ENCODE peak calls at places on chromosomes 5 and 9, in nine cellular contexts. B, X, K, W, P, R, I, S and C are unnamed samples.

GRCh38 chr5:96752341-96753016 is 55.3 kb downstream of the ERAP1 start:
- DNase-seq in B (no peak), X (peak; percentile 69), K (peak; percentile 63), W (no peak), P (no peak), R (no peak), I (no peak), S (peak; percentile 70), C (peak; percentile 13)

GRCh38 chr5:65037845-65038815 is 269.4 kb downstream of the CWC27 start:
- DNase-seq in B (no peak), X (no peak), K (peak; percentile 62), W (no peak), P (no peak), R (no peak), I (no peak), S (no peak), C (no peak)

GRCh38 chr5:6943197-6943596 is 230.0 kb downstream of the TENT4A start:
- DNase-seq in B (no peak), X (no peak), K (no peak), W (no peak), P (no peak), R (no peak), I (no peak), S (no peak), C (no peak)

GRCh38 chr5:143086851-143087637 is 316.4 kb downstream of the NR3C1 start:
- DNase-seq in B (no peak), X (peak; percentile 44), K (peak; percentile 70), W (no peak), P (no peak), R (no peak), I (no peak), S (peak; percentile 89), C (peak; percentile 80)

GRCh38 chr9:101796044-101796443 is 57.6 kb upstream of the GRIN3A start:
- DNase-seq in B (no peak), X (no peak), K (no peak), W (no peak), P (no peak), R (no peak), I (no peak), S (no peak), C (no peak)

GRCh38 chr5:123142206-123142915 is 53.3 kb downstream of the PRDM6 start:
- DNase-seq in B (no peak), X (no peak), K (no peak), W (no peak), P (no peak), R (no peak), I (no peak), S (no peak), C (no peak)

GRCh38 chr5:146541956-146542849 is 26.2 kb upstream of the GPR151 start:
- DNase-seq in B (peak; percentile 54), X (peak; percentile 47), K (peak; percentile 70), W (peak; percentile 81), P (peak; percentile 28), R (no peak), I (peak; percentile 74), S (peak; percentile 59), C (no peak)

GRCh38 chr9:72855321-72855720 is 97.5 kb downstream of the ALDH1A1 start:
- DNase-seq in B (no peak), X (no peak), K (no peak), W (no peak), P (no peak), R (no peak), I (no peak), S (no peak), C (no peak)

GRCh38 chr9:74861773-74862172 is 25.9 kb downstream of the TRPM6 start:
- DNase-seq in B (no peak), X (no peak), K (no peak), W (no peak), P (no peak), R (no peak), I (no peak), S (peak; percentile 13), C (no peak)

GRCh38 chr9:135969064-135969683 is 8.0 kb upstream of the UBAC1 start:
- DNase-seq in B (no peak), X (peak; percentile 22), K (no peak), W (no peak), P (no peak), R (no peak), I (no peak), S (peak; percentile 34), C (no peak)

GRCh38 chr5:6712582-6713273 is 504 bp upstream of the TENT4A start:
- DNase-seq in B (peak; percentile 97), X (peak; percentile 94), K (peak; percentile 98), W (peak; percentile 98), P (peak; percentile 89), R (peak; percentile 72), I (peak; percentile 95), S (peak; percentile 97), C (peak; percentile 75)

GRCh38 chr5:90020575-90021535 is 388.7 kb downstream of the CETN3 start:
- DNase-seq in B (no peak), X (peak; percentile 58), K (peak; percentile 36), W (no peak), P (no peak), R (peak; percentile 87), I (no peak), S (peak; percentile 69), C (no peak)

DNA sequence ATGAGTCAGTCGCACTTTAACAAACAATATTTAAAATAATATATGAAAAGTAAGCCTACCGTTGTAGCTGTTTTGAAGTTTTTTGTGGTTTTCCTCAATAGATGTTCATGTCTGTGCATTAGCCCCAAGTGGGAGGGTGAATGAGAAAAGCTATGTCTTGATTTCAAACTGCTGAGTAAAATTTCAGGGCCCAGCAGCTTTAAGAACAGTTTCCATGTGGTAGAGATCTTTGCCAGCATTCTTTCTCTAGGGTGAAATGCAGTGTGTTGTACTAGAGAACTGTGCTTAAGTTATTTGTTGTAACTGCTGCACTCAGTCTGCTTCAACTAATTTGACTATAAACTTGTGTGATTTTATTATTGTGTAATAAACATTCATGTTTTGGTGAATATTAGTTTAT is at the start of gene OGN:
- DNase-seq in B (no peak), X (peak; percentile 47), K (no peak), W (no peak), P (no peak), R (no peak), I (no peak), S (no peak), C (no peak)
- H3K4me3 ChIP-seq in B (peak within 1 kb of the TSS; percentile 41), X (no peak within 1 kb of the TSS), K (no peak within 1 kb of the TSS), W (no peak within 1 kb of the TSS), P (no peak within 1 kb of the TSS), R (no peak within 1 kb of the TSS), I (peak within 1 kb of the TSS; percentile 14), S (no peak within 1 kb of the TSS), C (no peak within 1 kb of the TSS)

GRCh38 chr5:153445875-153446567 is 44.4 kb upstream of the GRIA1 start:
- DNase-seq in B (no peak), X (no peak), K (peak; percentile 14), W (no peak), P (no peak), R (no peak), I (peak; percentile 53), S (peak; percentile 71), C (no peak)
- TF ChIP-seq CTCF in B (no peak), X (no peak), K (no peak), W (no peak), P (no peak), R (no peak), I (no peak), S (no peak), C (no peak)

GRCh38 chr5:151683444-151683843 is 3.3 kb downstream of the SPARC start:
- DNase-seq in B (no peak), X (no peak), K (no peak), W (no peak), P (no peak), R (no peak), I (no peak), S (no peak), C (no peak)
- H3K4me3 ChIP-seq in B (peak overlapping the region; percentile 78), X (peak overlapping the region; percentile 84), K (no peak overlapping the region), W (peak overlapping the region; percentile 56), P (peak overlapping the region; percentile 66), R (no peak overlapping the region), I (peak overlapping the region; percentile 61), S (peak overlapping the region; percentile 84), C (peak overlapping the region; percentile 83)

DNA sequence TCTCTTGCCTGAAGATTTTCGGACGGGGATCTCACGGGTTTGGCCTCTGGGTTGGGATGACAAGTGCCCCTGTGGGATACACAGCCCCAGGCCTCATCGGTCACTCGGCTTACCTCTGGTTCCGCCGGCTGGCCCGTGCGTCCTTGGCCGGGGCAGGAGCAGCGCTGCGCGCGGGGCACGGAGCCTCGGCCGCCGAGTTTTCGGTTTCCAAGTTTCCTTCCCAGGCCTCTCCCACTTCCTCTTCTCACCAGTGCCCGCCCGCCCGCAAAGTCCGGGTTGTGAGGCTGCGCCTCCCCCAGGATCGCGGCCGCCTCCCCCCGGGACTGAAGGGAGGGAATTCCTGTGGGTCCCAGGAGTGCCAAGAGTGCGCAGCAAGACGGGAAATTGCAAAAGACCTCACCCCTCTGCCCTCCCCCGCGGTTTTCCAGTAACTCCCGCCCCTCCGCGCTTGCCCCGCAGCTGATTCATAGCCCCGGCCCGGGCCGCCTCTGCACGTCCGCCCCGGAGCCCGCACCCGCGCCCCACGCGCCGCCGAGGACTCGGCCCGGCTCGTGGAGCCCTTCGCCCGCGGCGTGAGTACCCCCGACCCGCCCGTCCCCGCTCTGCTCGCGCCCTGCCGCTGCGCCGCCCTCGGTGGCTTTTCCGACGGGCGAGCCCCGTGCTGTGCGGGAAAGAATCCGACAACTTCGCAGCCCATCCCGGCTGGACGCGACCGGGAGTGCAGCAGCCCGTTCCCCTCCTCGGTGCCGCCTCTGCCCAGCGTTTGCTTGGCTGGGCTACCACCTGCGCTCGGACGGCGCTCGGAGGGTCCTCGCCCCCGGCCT is at the start of gene OSMR:
- DNase-seq in B (peak; percentile 93), X (peak; percentile 98), K (peak; percentile 96), W (peak; percentile 96), P (peak; percentile 67), R (no peak), I (peak; percentile 89), S (peak; percentile 99), C (peak; percentile 93)
- TF ChIP-seq CTCF in B (no peak), X (no peak), K (no peak), W (no peak), P (no peak), R (no peak), I (peak; percentile 22), S (no peak), C (no peak)

DNA sequence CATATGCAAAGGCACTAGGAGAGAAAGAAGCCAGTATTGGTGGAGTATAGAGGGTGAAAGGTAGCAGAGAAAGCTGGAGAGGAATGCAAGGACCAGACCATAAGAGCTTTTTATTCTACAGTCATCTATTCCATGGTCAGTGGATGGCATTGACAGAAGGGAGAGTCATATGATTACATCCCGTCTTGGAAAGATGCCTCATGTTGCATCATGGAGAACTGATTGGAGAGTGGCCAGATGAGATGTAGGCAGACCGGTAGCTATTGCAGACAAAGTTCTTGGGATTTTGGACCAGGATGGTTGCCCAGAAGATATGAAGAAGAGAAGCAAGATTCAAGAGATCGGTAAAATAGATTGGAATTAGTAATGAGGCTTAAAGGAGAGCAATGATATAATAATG is 260.7 kb downstream of the CHSY3 start:
- DNase-seq in B (no peak), X (no peak), K (peak; percentile 10), W (no peak), P (no peak), R (no peak), I (no peak), S (peak; percentile 13), C (no peak)
- H3K4me3 ChIP-seq in B (no peak overlapping the region), X (no peak overlapping the region), K (no peak overlapping the region), W (no peak overlapping the region), P (no peak overlapping the region), R (no peak overlapping the region), I (no peak overlapping the region), S (no peak overlapping the region), C (no peak overlapping the region)